ENCODE peak calls at places on chromosomes 4 and X, in four cellular contexts. M is esophagus squamous epithelium, K is body of pancreas, P is fibroblast of lung. G is an unnamed sample. For H3K27me3, the result is how much of the 10 kb centered on the place peaks cover.

GRCh38 chr4:5409980-5410618 is 298.3 kb downstream of the EVC2 start:
- DNase-seq in P (no peak), K (no peak), M (no peak), G (no peak)

GRCh38 chr4:8019396-8020365 is 80.0 kb upstream of the AFAP1 start:
- DNase-seq in K (no peak), M (peak), P (no peak), G (peak)

GRCh38 chrX:154660506-154660905 is 7.1 kb upstream of the CTAG2 start:
- DNase-seq in K (no peak), P (no peak), M (no peak), G (no peak)

GRCh38 chr4:145840162-145840768 is 98.4 kb downstream of the ZNF827 start:
- DNase-seq in P (peak), K (no peak), M (no peak), G (peak)

GRCh38 chrX:120453985-120454384 is 15.1 kb downstream of the LAMP2 start:
- DNase-seq in K (no peak), P (peak), M (no peak), G (peak)

GRCh38 chr4:125461676-125462363 is 147.1 kb downstream of the FAT4 start:
- DNase-seq in P (no peak), M (no peak), K (no peak), G (no peak)

GRCh38 chr4:96677499-96677898 is 837.6 kb downstream of the PDHA2 start:
- DNase-seq in P (peak), K (no peak), M (no peak), G (peak)

GRCh38 chr4:87129681-87130080 is 90.7 kb downstream of the KLHL8 start:
- DNase-seq in P (no peak), K (no peak), M (no peak), G (no peak)

GRCh38 chr4:105895609-105896460 is 564 bp downstream of the NPNT start:
- DNase-seq in M (no peak), P (peak), K (peak), G (peak)

GRCh38 chrX:29687687-29688086 is 527.7 kb upstream of the MAGEB2 start:
- DNase-seq in K (no peak), P (peak), M (no peak), G (peak)

GRCh38 chr4:105944535-105944934 is 49.3 kb downstream of the NPNT start:
- DNase-seq in P (peak), K (no peak), M (no peak), G (no peak)

GRCh38 chrX:55489315-55490009 is at the start of gene USP51:
- DNase-seq in P (peak), K (peak), M (no peak), G (peak)

GRCh38 chrX:15607067-15607466 is 6.3 kb upstream of the ACE2 start:
- DNase-seq in M (no peak), K (no peak), P (no peak), G (peak)
- H3K27me3 ChIP-seq in M (under half), K (under half), P (under half), G (under half)

DNA sequence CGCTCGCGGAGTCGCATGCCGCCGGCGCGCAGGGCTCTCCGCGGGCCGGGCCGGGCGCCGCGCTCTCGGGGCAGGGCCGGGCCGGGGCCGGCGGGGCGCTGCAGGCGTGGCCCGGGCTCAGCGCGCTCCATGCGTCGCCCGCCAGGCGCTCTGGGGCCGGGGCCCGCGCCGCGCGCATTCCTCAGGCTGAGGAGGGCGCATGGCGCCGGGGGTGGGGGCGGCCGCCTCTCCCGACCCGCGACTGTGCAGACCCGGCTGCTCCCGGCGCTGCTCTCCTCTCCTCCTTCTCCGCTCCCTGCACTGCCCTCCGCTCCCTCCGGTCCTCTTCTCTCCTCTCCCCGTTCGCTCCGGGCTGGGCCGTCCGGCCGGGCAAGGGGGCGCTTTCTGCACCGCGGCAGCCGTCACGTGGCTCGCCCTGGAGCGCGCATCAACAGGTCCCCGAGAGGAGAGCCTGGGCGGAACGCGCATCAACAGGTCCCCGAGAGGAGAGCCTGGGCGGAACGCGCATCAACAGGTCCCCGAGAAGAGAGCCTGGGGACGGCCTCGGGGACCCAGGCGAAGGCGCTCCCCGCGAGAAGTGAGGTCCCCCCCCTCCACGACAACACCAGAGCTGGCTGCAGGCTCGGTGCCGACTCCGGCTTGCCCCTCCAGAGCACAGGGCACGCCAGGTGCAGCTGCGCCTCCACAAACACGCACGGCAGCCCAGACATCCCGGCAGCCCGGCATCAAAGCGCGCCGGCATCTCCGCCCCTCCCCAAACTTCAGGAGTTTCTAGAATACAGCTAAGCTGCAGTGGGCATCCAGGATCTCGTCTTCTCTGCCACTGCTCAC is 12.9 kb downstream of the PPP2R3B start:
- DNase-seq in K (no peak), M (no peak), P (peak), G (peak)
- H3K4me3 ChIP-seq in K (no peak), M (peak), P (peak), G (peak)

DNA sequence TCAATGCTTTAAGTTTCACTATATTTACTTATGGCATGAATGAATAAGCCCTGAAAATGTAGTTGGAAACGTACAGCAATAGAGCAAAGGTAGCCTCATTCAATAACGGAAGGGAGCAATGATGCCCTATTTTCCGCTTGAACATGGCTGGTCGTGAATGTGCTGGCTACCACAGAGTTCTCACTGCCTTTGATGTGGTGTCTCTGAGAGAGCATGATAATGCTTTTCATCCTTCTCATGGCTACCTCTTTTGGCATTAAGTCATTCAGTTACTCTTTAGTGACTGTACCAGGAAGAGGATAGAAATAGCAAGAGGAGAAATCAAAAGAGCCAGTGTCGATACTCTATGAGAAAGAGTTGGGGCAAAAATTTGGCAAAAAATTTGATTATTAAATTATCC is 308.0 kb downstream of the PPP3CA start:
- DNase-seq in P (no peak), M (no peak), K (no peak), G (no peak)
- TF ChIP-seq CTCF in P (no peak), M (no peak), K (no peak), G (no peak)

GRCh38 chr4:65669008-65669971 is 999 bp downstream of the EPHA5 start:
- DNase-seq in P (peak), M (no peak), K (no peak), G (no peak)

GRCh38 chr4:65668201-65669007 is 1.9 kb downstream of the EPHA5 start:
- DNase-seq in K (peak), P (peak), M (no peak), G (no peak)

GRCh38 chr4:65670331-65671031 is at the start of gene EPHA5:
- DNase-seq in K (peak), P (peak), M (no peak), G (peak)

GRCh38 chr4:65671402-65671801 is 1.1 kb upstream of the EPHA5 start:
- DNase-seq in P (no peak), M (no peak), K (no peak), G (peak)

GRCh38 chr4:65669981-65670330 is 333 bp downstream of the EPHA5 start:
- DNase-seq in P (no peak), M (no peak), K (no peak), G (no peak)
- H3K27me3 ChIP-seq in P (under half), M (under half), K (under half), G (under half)

DNA sequence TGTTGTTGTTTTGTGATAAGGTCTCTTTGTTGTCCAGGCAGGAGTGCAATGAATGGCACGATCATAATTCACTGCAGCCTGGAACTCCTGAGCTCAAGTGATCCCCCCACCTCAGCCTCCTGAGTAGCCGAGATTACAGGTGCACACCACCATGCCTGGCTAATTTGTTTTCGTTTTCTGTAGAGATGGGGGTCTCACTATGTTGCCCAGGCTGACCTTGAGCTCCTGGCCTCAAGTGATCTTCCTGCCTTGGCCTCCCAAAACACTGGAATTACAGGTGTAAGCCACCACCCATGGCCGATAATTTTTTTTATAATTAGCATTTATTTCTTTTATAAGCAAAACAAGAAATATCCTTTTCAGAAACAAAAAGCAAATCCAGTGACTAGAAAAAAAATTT is 3.6 kb downstream of the PLAC8 start:
- DNase-seq in P (no peak), K (no peak), M (no peak), G (no peak)
- H3K4me3 ChIP-seq in P (no peak), K (no peak), M (peak), G (no peak)

GRCh38 chrX:47497274-47497673 is 14.3 kb upstream of the ZNF41 start:
- DNase-seq in P (peak), K (no peak), M (no peak), G (no peak)
- TF ChIP-seq CTCF in P (peak), K (no peak), M (no peak), G (peak)

GRCh38 chr4:790466-790820 is 35.5 kb downstream of the CPLX1 start:
- DNase-seq in K (no peak), P (no peak), M (no peak), G (no peak)

GRCh38 chr4:788006-788635 is 37.8 kb downstream of the CPLX1 start:
- DNase-seq in K (no peak), P (no peak), M (no peak), G (no peak)

GRCh38 chr4:788636-789297 is 37.2 kb downstream of the CPLX1 start:
- DNase-seq in K (no peak), P (no peak), M (no peak), G (no peak)

GRCh38 chr4:791201-791865 is 34.6 kb downstream of the CPLX1 start:
- DNase-seq in P (no peak), K (no peak), M (no peak), G (no peak)

GRCh38 chr4:789571-790465 is 36.1 kb downstream of the CPLX1 start:
- DNase-seq in P (no peak), K (no peak), M (no peak), G (no peak)
- H3K27me3 ChIP-seq in P (under half), K (under half), M (under half), G (under half)

GRCh38 chr4:88713782-88714181 is 16.2 kb upstream of the NAP1L5 start:
- DNase-seq in K (no peak), M (no peak), P (no peak), G (no peak)
- H3K4me3 ChIP-seq in K (no peak), M (no peak), P (no peak), G (no peak)

DNA sequence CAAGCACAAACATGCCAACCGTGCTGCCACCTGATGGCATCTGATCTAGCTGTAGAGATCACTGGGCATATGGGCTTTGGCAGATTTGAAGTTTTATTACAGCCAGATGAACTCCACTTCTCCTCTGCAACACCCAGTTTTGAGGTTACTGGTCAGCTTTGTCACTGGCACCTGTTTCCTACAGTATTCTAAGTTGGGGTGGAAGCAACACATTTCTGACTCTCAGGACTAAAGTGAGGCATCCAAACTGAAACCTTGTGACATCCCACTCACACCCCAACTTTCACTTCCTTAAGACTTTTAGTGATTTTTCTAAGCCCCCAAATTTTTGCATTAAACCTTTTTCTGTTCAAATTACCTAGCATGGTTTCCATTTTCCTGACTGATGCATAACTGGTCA is 115.1 kb upstream of the PCDH18 start:
- DNase-seq in K (no peak), M (no peak), P (no peak), G (no peak)
- TF ChIP-seq CTCF in K (no peak), M (no peak), P (no peak), G (no peak)

DNA sequence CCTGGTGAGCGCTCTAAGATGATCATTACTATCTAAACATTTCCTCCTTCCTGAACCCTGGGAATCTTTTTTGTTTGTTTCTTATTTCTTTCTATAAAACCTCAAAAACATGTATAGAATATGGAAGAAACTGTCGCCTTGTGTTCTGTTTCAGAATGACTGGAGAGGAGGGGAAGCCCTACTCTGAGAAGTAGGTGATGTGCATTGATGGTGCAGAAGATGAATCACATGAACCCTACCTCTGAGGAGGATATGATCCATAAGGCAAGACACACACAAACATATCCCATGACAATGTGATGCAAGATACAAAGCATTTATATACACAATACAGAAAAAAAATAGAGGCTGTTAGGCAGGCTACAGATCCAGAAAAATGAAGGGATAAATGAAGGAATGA is 219.9 kb upstream of the GYPA start:
- DNase-seq in M (no peak), K (no peak), P (no peak), G (peak)
- H3K27me3 ChIP-seq in M (under half), K (under half), P (under half), G (under half)

G was measured in bronchial epithelial cell.